ENCODE peak calls at places on chromosomes 7 and 10, in five cellular contexts. S is GM12878, X is SK-N-SH, T is IMR-90, B is K562. M is an unnamed sample.

GRCh38 chr10:86647773-86648705 is 6.3 kb upstream of the OPN4 start:
- DNase-seq in B (no peak), T (no peak), X (peak), S (no peak), M (no peak)

GRCh38 chr7:2567663-2568238 is 9.0 kb downstream of the IQCE start:
- DNase-seq in X (peak), B (peak), S (no peak), T (peak), M (no peak)

GRCh38 chr10:101301111-101301731 is 52.7 kb upstream of the BTRC start:
- DNase-seq in X (no peak), T (peak), S (no peak), B (peak), M (peak)

GRCh38 chr7:131607291-131608111 is 51.1 kb upstream of the PODXL start:
- DNase-seq in B (no peak), S (no peak), X (no peak), T (no peak), M (no peak)

GRCh38 chr7:150811-151221 is 41.6 kb upstream of the FAM20C start:
- DNase-seq in S (no peak), B (no peak), T (no peak), X (no peak), M (no peak)

GRCh38 chr7:17984288-17984687 is 43.4 kb downstream of the PRPS1L1 start:
- DNase-seq in X (no peak), B (no peak), T (no peak), S (no peak), M (no peak)

GRCh38 chr7:13920053-13920697 is 69.3 kb downstream of the ETV1 start:
- DNase-seq in T (peak), S (no peak), B (peak), X (peak), M (peak)

GRCh38 chr10:108358912-108359311 is 1194.4 kb upstream of the SORCS1 start:
- DNase-seq in T (peak), X (peak), B (no peak), S (peak), M (peak)

GRCh38 chr10:113058175-113058961 is 108.3 kb downstream of the TCF7L2 start:
- DNase-seq in S (no peak), B (no peak), X (peak), T (peak), M (no peak)

GRCh38 chr7:141701489-141702046 is 398 bp downstream of the DENND11 start:
- DNase-seq in B (peak), S (peak), T (no peak), X (peak), M (peak)

GRCh38 chr7:129990403-129991192 is 37.8 kb upstream of the UBE2H start:
- DNase-seq in S (no peak), X (no peak), B (no peak), T (peak), M (no peak)

GRCh38 chr10:2928219-2928840 is 139.0 kb upstream of the PFKP start:
- DNase-seq in X (peak), B (peak), S (peak), T (peak), M (peak)

GRCh38 chr10:21473135-21473534 is 52.3 kb downstream of the SKIDA1 start:
- DNase-seq in T (no peak), S (no peak), X (no peak), B (no peak), M (no peak)

GRCh38 chr10:112658900-112659328 is 211.9 kb downstream of the VTI1A start:
- DNase-seq in T (no peak), X (no peak), B (no peak), S (no peak), M (peak)

GRCh38 chr10:87093461-87094372 is 926 bp downstream of the GLUD1 start:
- DNase-seq in B (peak), T (peak), X (peak), S (no peak), M (peak)

GRCh38 chr7:121398246-121398645 is 2.1 kb upstream of the FAM3C start:
- DNase-seq in X (no peak), B (no peak), S (no peak), T (no peak), M (peak)

GRCh38 chr7:144497296-144497695 is 93.8 kb upstream of the NOBOX start:
- DNase-seq in S (no peak), B (no peak), T (no peak), X (no peak), M (no peak)

GRCh38 chr10:110901954-110902819 is 16.8 kb downstream of the BBIP1 start:
- DNase-seq in X (no peak), S (no peak), T (peak), B (no peak), M (peak)

GRCh38 chr7:6398943-6399342 is 48.8 kb downstream of the DAGLB start:
- DNase-seq in X (no peak), T (no peak), S (no peak), B (no peak), M (no peak)

GRCh38 chr10:4440260-4440659 is 385.7 kb upstream of the AKR1E2 start:
- DNase-seq in X (no peak), S (no peak), B (no peak), T (no peak), M (no peak)

GRCh38 chr10:85863301-85864172 is 503.1 kb downstream of the GRID1 start:
- DNase-seq in B (no peak), T (no peak), X (no peak), S (no peak), M (no peak)

GRCh38 chr7:104873346-104873849 is 140.6 kb upstream of the KMT2E start:
- DNase-seq in S (no peak), B (no peak), X (no peak), T (no peak), M (no peak)

GRCh38 chr7:128827971-128828711 is 2.1 kb upstream of the FLNC start:
- DNase-seq in X (no peak), B (peak), S (no peak), T (peak), M (no peak)

GRCh38 chr7:818031-818699 is 14.1 kb upstream of the SUN1 start:
- DNase-seq in B (peak), X (no peak), S (no peak), T (peak), M (peak)

GRCh38 chr7:120960714-120961113 is 10.1 kb downstream of the ING3 start:
- DNase-seq in X (no peak), B (no peak), S (no peak), T (no peak), M (no peak)

GRCh38 chr7:114086491-114086905 is 167.7 kb upstream of the PPP1R3A start:
- DNase-seq in T (no peak), B (no peak), S (no peak), X (no peak), M (no peak)

GRCh38 chr10:69663548-69663947 is 33.5 kb downstream of the FAM241B start:
- DNase-seq in T (no peak), S (no peak), X (no peak), B (peak), M (peak)

GRCh38 chr7:133186060-133186459 is 66.8 kb upstream of the EXOC4 start:
- DNase-seq in X (no peak), S (no peak), T (no peak), B (no peak), M (no peak)

GRCh38 chr7:53325061-53325460 is 289.6 kb downstream of the POM121L12 start:
- DNase-seq in T (no peak), S (no peak), B (no peak), X (no peak), M (no peak)

GRCh38 chr10:73865107-73865458 is 9.3 kb downstream of the CAMK2G start:
- DNase-seq in B (no peak), X (no peak), T (no peak), S (no peak), M (no peak)

GRCh38 chr7:102415685-102416225 is 17.6 kb upstream of the ORAI2 start:
- DNase-seq in T (no peak), S (no peak), X (peak), B (peak), M (no peak)

GRCh38 chr10:72524489-72524888 is 101.4 kb downstream of the MICU1 start:
- DNase-seq in X (no peak), B (no peak), T (no peak), S (no peak), M (no peak)

GRCh38 chr10:104548090-104548489 is 93.0 kb upstream of the SORCS3 start:
- DNase-seq in T (peak), S (no peak), X (no peak), B (no peak), M (no peak)

GRCh38 chr10:6532321-6532720 is 47.8 kb downstream of the PRKCQ start:
- DNase-seq in T (no peak), B (no peak), S (no peak), X (no peak), M (no peak)

GRCh38 chr10:70193391-70193844 is 23.1 kb upstream of the SAR1A start:
- DNase-seq in B (no peak), T (no peak), X (no peak), S (no peak), M (no peak)

GRCh38 chr10:79983286-79983909 is 34.5 kb upstream of the SFTPD start:
- DNase-seq in B (no peak), S (no peak), X (no peak), T (no peak), M (no peak)

GRCh38 chr7:90764848-90765570 is 168.9 kb downstream of the CDK14 start:
- DNase-seq in S (no peak), B (no peak), T (no peak), X (no peak), M (no peak)

GRCh38 chr7:27164381-27165088 is 802 bp downstream of the HOXA9 start:
- DNase-seq in X (no peak), B (no peak), T (no peak), S (no peak), M (no peak)

GRCh38 chr10:113187066-113187777 is 237.2 kb downstream of the TCF7L2 start:
- DNase-seq in T (no peak), B (no peak), X (peak), S (no peak), M (no peak)

GRCh38 chr10:16384064-16384463 is 52.7 kb upstream of the PTER start:
- DNase-seq in S (no peak), X (no peak), T (no peak), B (no peak), M (no peak)
- TF ChIP-seq RCOR1 in S (no peak), X (no peak), T (no peak), B (no peak), M (no peak)

GRCh38 chr7:94403546-94403945 is 8.9 kb downstream of the COL1A2 start:
- DNase-seq in B (no peak), T (no peak), S (no peak), X (no peak), M (no peak)
- TF ChIP-seq RCOR1 in B (no peak), T (no peak), S (no peak), X (no peak), M (no peak)

DNA sequence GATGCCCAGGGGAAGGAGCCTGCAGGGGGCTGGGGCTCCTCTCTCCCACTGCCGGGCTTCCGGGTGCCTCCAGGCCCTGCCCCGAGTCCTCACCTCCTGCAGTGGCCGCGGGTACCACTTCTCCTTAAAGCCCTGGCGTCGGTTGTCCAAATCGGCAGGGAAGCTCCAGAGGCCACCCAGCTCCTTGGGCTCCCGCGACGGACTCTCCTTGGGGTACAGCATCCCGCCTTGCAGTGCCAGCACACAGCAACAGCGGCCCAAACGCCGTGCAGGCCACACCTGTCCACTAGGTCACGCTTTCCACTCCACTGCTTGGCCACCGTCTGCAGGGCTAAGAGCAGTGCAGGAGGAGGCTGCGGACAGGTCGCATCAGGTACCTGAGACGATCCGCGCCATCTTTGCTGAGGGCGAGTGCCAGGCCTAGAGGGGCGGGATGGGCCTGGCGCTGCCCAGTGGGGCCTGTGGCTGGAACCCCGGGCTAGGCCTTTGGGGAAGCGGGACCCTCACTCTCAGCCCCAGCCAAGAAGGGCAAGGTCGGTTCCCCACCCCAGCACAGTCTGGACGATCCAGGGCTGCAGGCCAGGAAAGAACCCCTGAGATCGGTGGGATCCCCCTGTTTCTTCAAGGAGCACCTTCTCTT is 47.7 kb upstream of the ZNF479 start:
- DNase-seq in B (no peak), S (no peak), T (no peak), X (no peak), M (no peak)
- TF ChIP-seq RCOR1 in B (no peak), S (no peak), T (no peak), X (no peak), M (no peak)

GRCh38 chr10:67519434-67519833 is 176.6 kb downstream of the CTNNA3 start:
- DNase-seq in T (no peak), B (no peak), S (no peak), X (no peak), M (no peak)
- TF ChIP-seq RCOR1 in T (no peak), B (no peak), S (no peak), X (no peak), M (no peak)

M was measured in A549.